ENCODE peak calls at places on chromosomes 6 and 20, in four cellular contexts. O, S, R and N are unnamed samples.

GRCh38 chr6:149383371-149383770 is 16.7 kb upstream of the SUMO4 start:
- DNase-seq in R (no peak), O (no peak), S (no peak), N (no peak)

GRCh38 chr6:13431861-13432465 is 55.4 kb downstream of the GFOD1 start:
- DNase-seq in S (no peak), O (no peak), R (no peak), N (no peak)

GRCh38 chr20:58224097-58224496 is 4.4 kb downstream of the ANKRD60 start:
- DNase-seq in S (no peak), O (no peak), R (no peak), N (no peak)

GRCh38 chr6:111781055-111781708 is 92.1 kb downstream of the FYN start:
- DNase-seq in O (no peak), S (no peak), R (peak), N (no peak)

GRCh38 chr6:56370127-56370540 is 122.8 kb upstream of the COL21A1 start:
- DNase-seq in O (peak), S (peak), R (no peak), N (peak)

GRCh38 chr6:35485402-35485877 is 11.4 kb downstream of the TEAD3 start:
- DNase-seq in R (no peak), O (peak), S (peak), N (no peak)

GRCh38 chr6:93059911-93060310 is 359.4 kb downstream of the EPHA7 start:
- DNase-seq in O (no peak), S (no peak), R (no peak), N (no peak)

GRCh38 chr6:35512740-35513139 is at the start of gene TULP1:
- DNase-seq in S (no peak), R (no peak), O (no peak), N (no peak)

GRCh38 chr6:121932071-121933009 is 467.1 kb upstream of the HSF2 start:
- DNase-seq in R (peak), S (peak), O (peak), N (peak)

GRCh38 chr6:96735332-96735731 is 101.9 kb downstream of the GPR63 start:
- DNase-seq in R (no peak), O (no peak), S (no peak), N (no peak)

GRCh38 chr20:25508083-25508770 is 77.1 kb downstream of the NINL start:
- DNase-seq in S (no peak), O (no peak), R (peak), N (no peak)

GRCh38 chr6:132490024-132490423 is 22.9 kb downstream of the STX7 start:
- DNase-seq in S (no peak), R (no peak), O (no peak), N (no peak)

GRCh38 chr6:157263146-157263545 is 60.2 kb downstream of the TMEM242 start:
- DNase-seq in R (no peak), S (no peak), O (no peak), N (no peak)

GRCh38 chr6:1950631-1951030 is 294.8 kb downstream of the GMDS start:
- DNase-seq in S (no peak), O (no peak), R (no peak), N (no peak)

GRCh38 chr6:21597706-21598273 is 4.2 kb downstream of the SOX4 start:
- DNase-seq in O (no peak), S (peak), R (no peak), N (no peak)

GRCh38 chr6:133062702-133063319 is 178.3 kb upstream of the EYA4 start:
- DNase-seq in S (no peak), R (no peak), O (no peak), N (no peak)

GRCh38 chr6:36364669-36365479 is 22.6 kb downstream of the ETV7 start:
- DNase-seq in R (no peak), S (no peak), O (no peak), N (no peak)

GRCh38 chr6:3731700-3732099 is 19.8 kb downstream of the PXDC1 start:
- DNase-seq in R (no peak), S (no peak), O (no peak), N (no peak)

GRCh38 chr6:43856005-43856765 is 86.2 kb downstream of the VEGFA start:
- DNase-seq in R (no peak), O (peak), S (peak), N (peak)
- TF ChIP-seq CTCF in R (peak), O (no peak), S (peak), N (peak)

GRCh38 chr20:40468759-40469158 is 220.3 kb downstream of the MAFB start:
- DNase-seq in R (no peak), S (no peak), O (no peak), N (no peak)

GRCh38 chr20:40467703-40468411 is 221.2 kb downstream of the MAFB start:
- DNase-seq in O (no peak), S (no peak), R (no peak), N (no peak)

GRCh38 chr20:40470313-40471260 is 218.4 kb downstream of the MAFB start:
- DNase-seq in O (no peak), R (no peak), S (no peak), N (no peak)

GRCh38 chr20:40472905-40473304 is 216.1 kb downstream of the MAFB start:
- DNase-seq in S (no peak), R (no peak), O (no peak), N (no peak)

DNA sequence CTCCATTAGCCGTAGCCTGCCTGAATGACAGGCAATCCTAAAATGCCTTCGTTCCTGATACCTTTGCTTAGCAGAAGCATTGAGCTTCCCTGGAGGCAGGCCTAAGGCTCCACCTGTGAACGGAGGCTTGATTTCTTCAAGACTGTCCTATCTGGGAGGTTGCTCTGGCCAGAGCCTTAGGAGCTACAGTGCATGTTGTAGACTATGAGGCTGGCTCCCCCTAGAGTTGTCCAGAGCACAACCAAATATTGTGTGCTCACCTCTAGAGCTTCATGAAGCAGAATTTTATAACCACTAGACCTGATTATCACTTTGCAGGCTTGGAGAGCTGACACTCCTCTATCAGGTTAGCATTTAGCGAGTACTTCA is 217.8 kb downstream of the MAFB start:
- DNase-seq in O (peak), R (no peak), S (peak), N (peak)
- TF ChIP-seq CTCF in O (no peak), R (no peak), S (peak), N (no peak)

GRCh38 chr6:41937881-41938574 is 3.6 kb downstream of the CCND3 start:
- DNase-seq in R (no peak), O (no peak), S (no peak), N (no peak)

GRCh38 chr6:41939848-41940758 is 1.5 kb downstream of the CCND3 start:
- DNase-seq in R (no peak), O (peak), S (peak), N (no peak)

GRCh38 chr6:41940759-41941279 is 789 bp downstream of the CCND3 start:
- DNase-seq in O (peak), R (no peak), S (peak), N (peak)

GRCh38 chr6:41938590-41938989 is 3.0 kb downstream of the CCND3 start:
- DNase-seq in O (no peak), R (no peak), S (no peak), N (no peak)

GRCh38 chr6:41939091-41939847 is 2.3 kb downstream of the CCND3 start:
- DNase-seq in O (peak), S (peak), R (no peak), N (peak)
- TF ChIP-seq CTCF in O (no peak), S (no peak), R (peak), N (no peak)

GRCh38 chr6:46638650-46639049 is 14.0 kb downstream of the CYP39A1 start:
- DNase-seq in O (no peak), S (no peak), R (no peak), N (no peak)
- TF ChIP-seq CTCF in O (no peak), S (no peak), R (no peak), N (no peak)

DNA sequence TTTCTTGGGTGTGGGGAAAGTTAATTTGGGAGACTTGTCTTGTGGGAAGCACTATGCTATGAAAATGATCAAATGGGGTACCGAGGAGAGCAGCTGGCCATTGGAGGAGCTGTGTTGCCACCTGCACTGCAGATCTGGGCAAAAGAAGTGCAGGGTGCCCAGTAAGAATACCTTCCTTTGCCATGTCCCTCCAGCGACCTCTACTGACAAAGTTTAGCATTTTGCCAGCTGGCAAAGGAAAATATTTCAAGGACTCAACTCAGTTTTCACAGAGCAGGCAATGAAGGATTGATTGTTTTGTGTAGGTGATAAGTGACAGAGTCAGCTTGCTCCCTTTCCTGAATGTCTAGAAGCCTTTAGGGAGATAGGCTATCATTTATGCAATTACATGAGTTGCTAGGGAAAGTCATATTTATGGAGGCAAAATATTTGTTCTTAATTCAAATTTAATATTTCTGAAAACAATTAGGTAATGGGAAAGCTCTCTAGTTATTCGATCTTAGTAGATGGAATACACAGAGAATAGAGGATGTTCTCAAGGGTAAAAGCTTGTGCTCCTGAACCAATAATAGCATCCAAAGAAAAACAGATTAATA is 118.4 kb downstream of the FARS2 start:
- DNase-seq in O (peak), S (peak), R (no peak), N (peak)
- TF ChIP-seq CTCF in O (peak), S (peak), R (peak), N (peak)

DNA sequence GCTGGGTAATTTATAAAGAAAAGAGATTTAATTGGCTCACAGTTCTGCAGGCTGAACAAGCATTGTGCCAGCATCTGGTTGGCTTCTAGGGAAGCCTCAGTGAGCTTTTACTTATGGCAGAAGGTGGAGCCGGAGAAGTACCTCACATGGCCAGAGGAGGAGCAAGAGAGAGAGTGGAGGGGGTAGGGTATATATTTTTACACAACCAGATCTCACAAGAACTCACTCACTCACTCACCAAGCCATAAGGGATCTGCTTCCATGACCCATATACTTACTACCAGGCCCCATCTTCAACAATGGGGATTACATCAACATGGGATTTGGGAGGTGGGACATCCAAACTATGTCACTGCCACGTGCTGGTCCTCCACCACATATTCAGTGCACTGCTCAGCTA is 152.6 kb upstream of the PRND start:
- DNase-seq in O (peak), R (no peak), S (peak), N (no peak)
- TF ChIP-seq CTCF in O (no peak), R (no peak), S (peak), N (no peak)

GRCh38 chr20:15842872-15843271 is 730.4 kb downstream of the KIF16B start:
- DNase-seq in O (no peak), S (no peak), R (no peak), N (no peak)
- TF ChIP-seq CTCF in O (no peak), S (no peak), R (no peak), N (no peak)

GRCh38 chr6:150687508-150687907 is 87.8 kb downstream of the PLEKHG1 start:
- DNase-seq in O (no peak), S (no peak), R (no peak), N (no peak)

GRCh38 chr6:150684161-150684560 is 84.5 kb downstream of the PLEKHG1 start:
- DNase-seq in O (no peak), R (no peak), S (no peak), N (no peak)

GRCh38 chr6:150686566-150686965 is 86.9 kb downstream of the PLEKHG1 start:
- DNase-seq in S (no peak), R (no peak), O (no peak), N (no peak)

GRCh38 chr6:150684715-150685459 is 85.2 kb downstream of the PLEKHG1 start:
- DNase-seq in S (no peak), R (no peak), O (no peak), N (no peak)

GRCh38 chr6:150685860-150686259 is 86.2 kb downstream of the PLEKHG1 start:
- DNase-seq in O (peak), S (peak), R (no peak), N (peak)
- TF ChIP-seq CTCF in O (peak), S (peak), R (peak), N (peak)

GRCh38 chr20:47854687-47855212 is 69.5 kb upstream of the SULF2 start:
- DNase-seq in O (peak), S (no peak), R (no peak), N (peak)
- TF ChIP-seq CTCF in O (peak), S (no peak), R (peak), N (no peak)